ENCODE peak calls at places on chromosome 15, in ten cellular contexts. B is coronary artery, A is fibroblast of villous mesenchyme, Q is ovary, U is OCI-LY7, O is lower lobe of right lung, E is breast epithelium, M is K562, G is retinal pigment epithelial cell, S is fibroblast of lung. D is an unnamed sample.
A peak's percentile ranks its signal among the peaks of the same experiment; 100 is the strongest.

GRCh38 chr15:80974914-80975313 is 14.7 kb downstream of the MESD start:
- DNase-seq in B (no peak), A (no peak), Q (no peak), U (no peak), O (no peak), E (no peak), M (no peak), G (no peak), S (no peak), D (no peak)

GRCh38 chr15:78968539-78969271 is 23.9 kb upstream of the CTSH start:
- DNase-seq in B (no peak), A (no peak), Q (no peak), U (no peak), O (no peak), E (no peak), M (no peak), G (no peak), S (no peak), D (no peak)

GRCh38 chr15:28930476-28931291 is 44.9 kb downstream of the APBA2 start:
- DNase-seq in B (no peak), A (no peak), Q (no peak), U (no peak), O (no peak), E (no peak), M (no peak), G (no peak), S (no peak), D (no peak)

GRCh38 chr15:38873151-38873550 is 308.5 kb upstream of the RASGRP1 start:
- DNase-seq in B (no peak), A (no peak), Q (no peak), U (no peak), O (no peak), E (no peak), M (no peak), G (no peak), S (no peak), D (no peak)

GRCh38 chr15:76398702-76399101 is 62.1 kb downstream of the ISL2 start:
- DNase-seq in B (no peak), A (no peak), Q (no peak), U (no peak), O (no peak), E (no peak), M (no peak), G (no peak), S (no peak), D (no peak)

GRCh38 chr15:28094732-28095521 is 4.2 kb downstream of the OCA2 start:
- DNase-seq in B (peak; percentile 74), A (no peak), Q (no peak), U (no peak), O (peak; percentile 90), E (no peak), M (no peak), G (no peak), S (no peak), D (no peak)

GRCh38 chr15:80991446-80991845 is 1.8 kb upstream of the MESD start:
- DNase-seq in B (peak; percentile 80), A (peak; percentile 87), Q (peak; percentile 45), U (peak; percentile 71), O (no peak), E (no peak), M (peak; percentile 46), G (no peak), S (peak; percentile 92), D (no peak)

GRCh38 chr15:78070049-78070698 is 7.3 kb downstream of the TBC1D2B start:
- DNase-seq in B (no peak), A (no peak), Q (no peak), U (peak; percentile 53), O (no peak), E (no peak), M (no peak), G (no peak), S (no peak), D (no peak)

GRCh38 chr15:55288006-55288717 is 1.5 kb downstream of the RAB27A start:
- DNase-seq in B (no peak), A (no peak), Q (no peak), U (no peak), O (no peak), E (no peak), M (no peak), G (no peak), S (no peak), D (no peak)

GRCh38 chr15:63160638-63161037 is 3.4 kb upstream of the RPS27L start:
- DNase-seq in B (no peak), A (no peak), Q (no peak), U (no peak), O (no peak), E (no peak), M (no peak), G (no peak), S (no peak), D (no peak)

GRCh38 chr15:73386238-73386637 is 17.5 kb upstream of the HCN4 start:
- DNase-seq in B (no peak), A (no peak), Q (no peak), U (no peak), O (no peak), E (no peak), M (no peak), G (no peak), S (no peak), D (no peak)

GRCh38 chr15:52745326-52746161 is 44.6 kb downstream of the ONECUT1 start:
- DNase-seq in B (peak; percentile 26), A (no peak), Q (no peak), U (no peak), O (no peak), E (no peak), M (no peak), G (no peak), S (no peak), D (no peak)

GRCh38 chr15:31570591-31570990 is 244.0 kb downstream of the KLF13 start:
- DNase-seq in B (no peak), A (no peak), Q (no peak), U (no peak), O (no peak), E (no peak), M (no peak), G (no peak), S (no peak), D (no peak)

GRCh38 chr15:59174846-59175831 is 31.5 kb upstream of the LDHAL6B start:
- DNase-seq in B (no peak), A (peak; percentile 96), Q (no peak), U (peak; percentile 71), O (peak; percentile 63), E (no peak), M (peak; percentile 52), G (peak; percentile 50), S (peak; percentile 82), D (no peak)

GRCh38 chr15:46461416-46461815 is 826.6 kb downstream of the SQOR start:
- DNase-seq in B (no peak), A (no peak), Q (no peak), U (no peak), O (no peak), E (no peak), M (no peak), G (no peak), S (no peak), D (no peak)
- H3K4me3 ChIP-seq in B (no peak overlapping the region), A (no peak overlapping the region), Q (no peak overlapping the region), U (no peak overlapping the region), O (no peak overlapping the region), E (no peak overlapping the region), M (no peak overlapping the region), G (no peak overlapping the region), S (no peak overlapping the region), D (no peak overlapping the region)

GRCh38 chr15:60299452-60300047 is 98.2 kb downstream of the ANXA2 start:
- DNase-seq in B (no peak), A (peak; percentile 21), Q (peak; percentile 30), U (no peak), O (no peak), E (peak; percentile 61), M (peak; percentile 22), G (peak; percentile 45), S (peak; percentile 5), D (no peak)
- TF ChIP-seq CTCF in B (no peak), A (peak; percentile 9), Q (no peak), U (no peak), O (peak; percentile 20), E (peak; percentile 42), M (no peak), G (no peak), S (no peak), D (no peak)

GRCh38 chr15:40437754-40438687 is 2.7 kb upstream of the BAHD1 start:
- DNase-seq in B (no peak), A (no peak), Q (peak; percentile 43), U (no peak), O (no peak), E (no peak), M (no peak), G (no peak), S (no peak), D (no peak)

GRCh38 chr15:40436892-40437753 is 3.6 kb upstream of the BAHD1 start:
- DNase-seq in B (no peak), A (no peak), Q (no peak), U (no peak), O (no peak), E (no peak), M (no peak), G (no peak), S (no peak), D (no peak)

GRCh38 chr15:40439461-40440299 is 1.1 kb upstream of the BAHD1 start:
- DNase-seq in B (no peak), A (no peak), Q (peak; percentile 77), U (peak; percentile 20), O (peak; percentile 67), E (no peak), M (peak; percentile 69), G (no peak), S (no peak), D (no peak)

GRCh38 chr15:40440300-40441011 is at the start of gene BAHD1:
- DNase-seq in B (peak; percentile 97), A (peak; percentile 95), Q (peak; percentile 99), U (peak; percentile 96), O (peak; percentile 98), E (peak; percentile 95), M (peak; percentile 98), G (peak; percentile 69), S (peak; percentile 93), D (no peak)

DNA sequence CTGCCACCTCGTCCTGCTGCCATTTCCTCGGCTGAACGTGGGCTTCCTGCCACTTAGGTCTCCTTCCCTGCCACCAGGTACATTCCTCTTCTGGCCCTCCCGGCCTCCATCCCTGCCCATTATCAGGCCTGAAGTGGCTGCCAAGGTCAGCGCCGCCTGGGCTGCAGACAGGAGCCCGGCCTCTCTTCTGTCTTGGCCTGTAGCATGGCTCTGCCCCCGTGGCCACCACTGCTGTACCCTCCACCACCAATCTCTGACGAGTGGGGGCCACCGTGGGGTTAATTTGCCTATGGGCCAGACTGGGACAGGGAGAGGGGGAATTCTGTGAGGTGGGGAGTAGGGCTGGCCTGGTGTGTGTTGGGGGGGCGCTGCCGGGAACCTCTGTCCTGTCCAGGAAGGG is 2.0 kb upstream of the BAHD1 start:
- DNase-seq in B (no peak), A (no peak), Q (peak; percentile 58), U (no peak), O (no peak), E (no peak), M (no peak), G (no peak), S (no peak), D (no peak)
- H3K4me3 ChIP-seq in B (no peak overlapping the region), A (peak overlapping the region; percentile 15), Q (no peak overlapping the region), U (no peak overlapping the region), O (no peak overlapping the region), E (no peak overlapping the region), M (peak overlapping the region; percentile 80), G (no peak overlapping the region), S (no peak overlapping the region), D (no peak overlapping the region)

DNA sequence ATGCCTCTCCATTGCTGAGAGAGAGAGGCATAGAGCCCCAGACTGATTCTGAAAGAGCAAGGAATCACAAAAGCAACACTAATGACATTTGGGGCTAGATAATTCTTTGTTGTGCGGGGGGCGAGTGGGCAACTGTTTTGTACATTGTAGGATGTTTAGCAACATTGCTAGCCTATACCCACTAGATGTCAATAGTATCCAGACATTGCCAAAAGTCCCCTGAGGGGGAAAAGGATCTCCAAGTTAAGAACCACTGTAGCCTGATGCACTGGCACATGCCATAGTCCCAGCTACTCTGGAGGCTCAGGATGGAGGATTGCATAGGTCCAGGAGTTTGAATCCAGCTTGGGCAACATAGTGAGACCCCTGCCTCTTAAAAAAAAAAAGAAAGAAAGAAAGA is 22.8 kb upstream of the GOLM2 start:
- DNase-seq in B (no peak), A (no peak), Q (no peak), U (no peak), O (no peak), E (no peak), M (no peak), G (no peak), S (peak; percentile 18), D (no peak)
- TF ChIP-seq CTCF in B (no peak), A (no peak), Q (no peak), U (peak; percentile 23), O (no peak), E (no peak), M (no peak), G (no peak), S (no peak), D (peak; percentile 32)

D was measured in epithelial cell of proximal tubule.